ENCODE peak calls at places on chromosomes 4 and X, in four cellular contexts. One of them, this sample, is unnamed. For H3K27me3, the result is how much of the 10 kb centered on the place peaks cover.

GRCh38 chrX:153877571-153878261 is 8.3 kb downstream of the L1CAM start:
- DNase-seq in naive thymus-derived CD4-positive, alpha-beta T cell: no peak
- DNase-seq in CD8-positive, alpha-beta memory T cell: no peak
- DNase-seq in BJ: no peak
- DNase-seq in this sample: no peak

GRCh38 chr4:140955528-140956094 is 177.7 kb downstream of the RNF150 start:
- DNase-seq in BJ: no peak
- DNase-seq in naive thymus-derived CD4-positive, alpha-beta T cell: no peak
- DNase-seq in CD8-positive, alpha-beta memory T cell: no peak
- DNase-seq in this sample: no peak

GRCh38 chr4:111128327-111128726 is 505.4 kb upstream of the PITX2 start:
- DNase-seq in naive thymus-derived CD4-positive, alpha-beta T cell: no peak
- DNase-seq in CD8-positive, alpha-beta memory T cell: no peak
- DNase-seq in BJ: no peak
- DNase-seq in this sample: no peak

GRCh38 chrX:3142259-3143042 is 101.2 kb downstream of the ARSF start:
- DNase-seq in BJ: no peak
- DNase-seq in naive thymus-derived CD4-positive, alpha-beta T cell: no peak
- DNase-seq in CD8-positive, alpha-beta memory T cell: no peak
- DNase-seq in this sample: no peak

GRCh38 chrX:2374086-2374485 is 126.7 kb downstream of the DHRSX start:
- DNase-seq in BJ: no peak
- DNase-seq in naive thymus-derived CD4-positive, alpha-beta T cell: no peak
- DNase-seq in CD8-positive, alpha-beta memory T cell: no peak
- DNase-seq in this sample: no peak

GRCh38 chrX:129961180-129962083 is 21.0 kb upstream of the BCORL1 start:
- DNase-seq in naive thymus-derived CD4-positive, alpha-beta T cell: peak
- DNase-seq in CD8-positive, alpha-beta memory T cell: peak
- DNase-seq in BJ: no peak
- DNase-seq in this sample: peak

GRCh38 chr4:41057456-41057855 is 156.9 kb downstream of the APBB2 start:
- DNase-seq in CD8-positive, alpha-beta memory T cell: no peak
- DNase-seq in naive thymus-derived CD4-positive, alpha-beta T cell: no peak
- DNase-seq in BJ: peak
- DNase-seq in this sample: no peak

GRCh38 chr4:184459413-184459812 is 14.9 kb downstream of the IRF2 start:
- DNase-seq in BJ: no peak
- DNase-seq in naive thymus-derived CD4-positive, alpha-beta T cell: no peak
- DNase-seq in CD8-positive, alpha-beta memory T cell: no peak
- DNase-seq in this sample: no peak

GRCh38 chr4:86036729-86037128 is 323.1 kb downstream of the MAPK10 start:
- DNase-seq in CD8-positive, alpha-beta memory T cell: no peak
- DNase-seq in BJ: no peak
- DNase-seq in naive thymus-derived CD4-positive, alpha-beta T cell: no peak
- DNase-seq in this sample: no peak

GRCh38 chrX:131331152-131331551 is 42.0 kb upstream of the IGSF1 start:
- DNase-seq in naive thymus-derived CD4-positive, alpha-beta T cell: no peak
- DNase-seq in CD8-positive, alpha-beta memory T cell: no peak
- DNase-seq in BJ: no peak
- DNase-seq in this sample: no peak

GRCh38 chr4:142098380-142098779 is 462.0 kb downstream of the IL15 start:
- DNase-seq in BJ: no peak
- DNase-seq in naive thymus-derived CD4-positive, alpha-beta T cell: no peak
- DNase-seq in CD8-positive, alpha-beta memory T cell: no peak
- DNase-seq in this sample: no peak

GRCh38 chrX:73855546-73855945 is 292.5 kb downstream of the CHIC1 start:
- DNase-seq in CD8-positive, alpha-beta memory T cell: peak
- DNase-seq in BJ: no peak
- DNase-seq in naive thymus-derived CD4-positive, alpha-beta T cell: peak
- DNase-seq in this sample: peak

GRCh38 chrX:48681539-48682183 is 1.9 kb upstream of the WAS start:
- DNase-seq in BJ: no peak
- DNase-seq in CD8-positive, alpha-beta memory T cell: no peak
- DNase-seq in naive thymus-derived CD4-positive, alpha-beta T cell: no peak
- DNase-seq in this sample: no peak

GRCh38 chr4:125254111-125254510 is 60.6 kb upstream of the FAT4 start:
- DNase-seq in BJ: peak
- DNase-seq in CD8-positive, alpha-beta memory T cell: no peak
- DNase-seq in naive thymus-derived CD4-positive, alpha-beta T cell: no peak
- DNase-seq in this sample: no peak

GRCh38 chrX:115284877-115285276 is 4.6 kb upstream of the LUZP4 start:
- DNase-seq in BJ: no peak
- DNase-seq in naive thymus-derived CD4-positive, alpha-beta T cell: no peak
- DNase-seq in CD8-positive, alpha-beta memory T cell: no peak
- DNase-seq in this sample: no peak

DNA sequence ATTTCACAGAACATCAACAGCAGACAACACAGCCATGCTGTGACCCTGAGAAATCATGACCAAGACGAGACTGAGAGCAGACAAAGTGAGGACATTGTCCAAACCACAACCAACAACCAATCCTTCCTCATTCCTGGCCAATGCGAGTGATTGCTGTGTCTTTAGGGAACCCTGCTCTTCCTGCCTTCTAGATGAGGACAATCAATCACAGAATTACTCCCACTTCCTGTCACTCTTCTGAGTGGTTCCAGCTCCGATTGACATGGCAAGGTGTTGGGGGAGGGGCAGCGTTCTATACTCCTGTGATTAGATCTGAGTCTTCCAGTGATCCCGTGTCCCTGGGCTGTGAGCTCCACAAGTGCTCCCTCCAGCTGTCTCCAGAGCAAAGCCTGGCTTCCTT is 227.8 kb downstream of the STIM2 start:
- DNase-seq in BJ: no peak
- DNase-seq in CD8-positive, alpha-beta memory T cell: no peak
- DNase-seq in naive thymus-derived CD4-positive, alpha-beta T cell: no peak
- DNase-seq in this sample: no peak
- H3K27me3 ChIP-seq in BJ: under half
- H3K27me3 ChIP-seq in CD8-positive, alpha-beta memory T cell: under half
- H3K27me3 ChIP-seq in naive thymus-derived CD4-positive, alpha-beta T cell: under half
- H3K27me3 ChIP-seq in this sample: under half

GRCh38 chr4:6267573-6267972 is 2.1 kb upstream of the WFS1 start:
- DNase-seq in BJ: no peak
- DNase-seq in naive thymus-derived CD4-positive, alpha-beta T cell: no peak
- DNase-seq in CD8-positive, alpha-beta memory T cell: no peak
- DNase-seq in this sample: no peak

GRCh38 chr4:6268650-6269399 is 825 bp upstream of the WFS1 start:
- DNase-seq in naive thymus-derived CD4-positive, alpha-beta T cell: peak
- DNase-seq in CD8-positive, alpha-beta memory T cell: no peak
- DNase-seq in BJ: no peak
- DNase-seq in this sample: no peak

GRCh38 chr4:6263541-6264540 is 5.8 kb upstream of the WFS1 start:
- DNase-seq in CD8-positive, alpha-beta memory T cell: peak
- DNase-seq in BJ: no peak
- DNase-seq in naive thymus-derived CD4-positive, alpha-beta T cell: no peak
- DNase-seq in this sample: peak

GRCh38 chr4:6262847-6263487 is 6.7 kb upstream of the WFS1 start:
- DNase-seq in BJ: no peak
- DNase-seq in naive thymus-derived CD4-positive, alpha-beta T cell: no peak
- DNase-seq in CD8-positive, alpha-beta memory T cell: no peak
- DNase-seq in this sample: no peak

DNA sequence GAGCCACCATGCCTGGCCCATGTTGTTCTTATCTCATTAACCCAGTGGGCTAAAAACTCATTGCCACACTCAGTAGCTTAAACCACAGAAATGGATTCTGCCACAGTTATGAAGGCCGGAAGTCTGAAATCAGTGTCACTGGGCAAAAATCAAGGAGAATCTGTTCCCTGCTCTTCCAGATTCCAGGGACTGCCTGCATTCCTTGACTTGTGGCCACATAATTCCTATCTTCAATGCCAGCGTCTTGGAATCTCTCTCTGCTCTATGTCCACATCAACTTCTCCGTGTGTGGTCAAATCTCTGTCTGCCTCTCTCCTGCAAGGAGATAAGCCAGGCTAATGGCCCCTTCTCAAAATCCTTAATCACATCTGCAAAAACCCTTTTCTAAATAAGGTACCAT is 4.1 kb upstream of the WFS1 start:
- DNase-seq in BJ: no peak
- DNase-seq in CD8-positive, alpha-beta memory T cell: no peak
- DNase-seq in naive thymus-derived CD4-positive, alpha-beta T cell: no peak
- DNase-seq in this sample: no peak
- H3K27me3 ChIP-seq in BJ: under half
- H3K27me3 ChIP-seq in CD8-positive, alpha-beta memory T cell: under half
- H3K27me3 ChIP-seq in naive thymus-derived CD4-positive, alpha-beta T cell: under half
- H3K27me3 ChIP-seq in this sample: under half

GRCh38 chr4:82786004-82786400 is 12.6 kb downstream of the SCD5 start:
- DNase-seq in naive thymus-derived CD4-positive, alpha-beta T cell: no peak
- DNase-seq in BJ: no peak
- DNase-seq in CD8-positive, alpha-beta memory T cell: no peak
- DNase-seq in this sample: no peak

GRCh38 chr4:82784615-82785247 is 13.9 kb downstream of the SCD5 start:
- DNase-seq in BJ: no peak
- DNase-seq in CD8-positive, alpha-beta memory T cell: no peak
- DNase-seq in naive thymus-derived CD4-positive, alpha-beta T cell: no peak
- DNase-seq in this sample: no peak

GRCh38 chr4:82785248-82786003 is 13.2 kb downstream of the SCD5 start:
- DNase-seq in BJ: peak
- DNase-seq in naive thymus-derived CD4-positive, alpha-beta T cell: no peak
- DNase-seq in CD8-positive, alpha-beta memory T cell: no peak
- DNase-seq in this sample: no peak

GRCh38 chr4:82787342-82787741 is 11.3 kb downstream of the SCD5 start:
- DNase-seq in naive thymus-derived CD4-positive, alpha-beta T cell: no peak
- DNase-seq in CD8-positive, alpha-beta memory T cell: no peak
- DNase-seq in BJ: no peak
- DNase-seq in this sample: no peak

DNA sequence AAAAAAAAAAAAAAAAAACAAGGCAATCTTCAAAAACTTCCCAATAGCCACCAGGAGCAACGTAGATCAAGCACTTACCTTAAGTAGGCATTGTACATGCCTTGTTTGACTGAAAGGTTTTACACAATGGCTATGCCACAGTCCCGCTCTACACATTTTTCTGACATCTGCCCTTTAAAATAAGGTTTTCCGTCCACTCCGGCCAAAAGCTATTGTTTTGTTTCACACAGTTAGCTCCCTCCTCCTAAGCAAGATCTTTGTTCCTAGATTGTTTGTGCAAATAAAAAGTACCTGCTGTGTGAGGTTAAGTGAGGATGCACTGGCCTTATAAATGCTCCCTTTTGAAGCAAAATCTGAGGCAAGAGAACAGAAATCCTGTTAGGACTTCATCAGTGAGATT is 11.8 kb downstream of the SCD5 start:
- DNase-seq in naive thymus-derived CD4-positive, alpha-beta T cell: no peak
- DNase-seq in CD8-positive, alpha-beta memory T cell: no peak
- DNase-seq in BJ: no peak
- DNase-seq in this sample: no peak
- H3K27me3 ChIP-seq in naive thymus-derived CD4-positive, alpha-beta T cell: under half
- H3K27me3 ChIP-seq in CD8-positive, alpha-beta memory T cell: under half
- H3K27me3 ChIP-seq in BJ: under half
- H3K27me3 ChIP-seq in this sample: under half

GRCh38 chrX:151729056-151729725 is 5.4 kb upstream of the CNGA2 start:
- DNase-seq in BJ: no peak
- DNase-seq in naive thymus-derived CD4-positive, alpha-beta T cell: no peak
- DNase-seq in CD8-positive, alpha-beta memory T cell: no peak
- DNase-seq in this sample: no peak
- H3K27me3 ChIP-seq in BJ: under half
- H3K27me3 ChIP-seq in naive thymus-derived CD4-positive, alpha-beta T cell: under half
- H3K27me3 ChIP-seq in CD8-positive, alpha-beta memory T cell: under half
- H3K27me3 ChIP-seq in this sample: under half

DNA sequence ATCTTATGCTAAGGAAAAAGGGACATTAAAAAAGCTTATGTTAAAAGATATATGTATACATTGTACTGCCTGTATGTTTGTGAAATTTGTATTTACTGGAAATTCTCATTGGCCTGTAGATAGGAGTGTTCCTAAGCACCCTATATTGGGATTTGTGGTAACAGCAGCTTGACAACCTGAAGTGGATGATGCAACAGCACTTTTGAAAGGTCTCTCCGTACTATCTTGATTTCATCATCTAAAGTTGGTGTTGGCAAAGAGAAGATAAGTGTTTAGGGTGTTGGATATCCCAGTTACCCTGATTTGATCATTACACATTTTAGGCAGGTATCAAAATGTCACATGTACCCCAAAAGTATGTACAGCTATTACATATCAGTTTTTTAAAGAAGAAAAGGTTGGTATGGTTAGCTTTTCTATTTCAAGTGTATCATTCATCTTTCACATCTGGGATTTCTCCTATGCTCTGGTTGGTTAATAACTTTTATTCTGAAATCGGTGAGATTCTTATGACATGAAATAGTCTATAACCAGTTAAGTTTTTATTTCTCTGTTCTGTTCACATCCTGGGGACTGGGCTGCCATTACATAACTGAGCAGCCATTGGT is 10.3 kb downstream of the HADH start:
- DNase-seq in naive thymus-derived CD4-positive, alpha-beta T cell: no peak
- DNase-seq in BJ: no peak
- DNase-seq in CD8-positive, alpha-beta memory T cell: no peak
- DNase-seq in this sample: no peak
- H3K27me3 ChIP-seq in naive thymus-derived CD4-positive, alpha-beta T cell: under half
- H3K27me3 ChIP-seq in BJ: under half
- H3K27me3 ChIP-seq in CD8-positive, alpha-beta memory T cell: under half
- H3K27me3 ChIP-seq in this sample: under half

This sample was measured in body of pancreas.